ENCODE peak calls at places on chromosomes 7 and 10, in four cellular contexts. N is HepG2, M is K562, L is GM12878. S is an unnamed sample.

GRCh38 chr10:500876-501275 is 188.6 kb downstream of the DIP2C start:
- DNase-seq in N (no peak), M (no peak), L (no peak), S (no peak)

GRCh38 chr7:135299245-135299644 is 65.6 kb downstream of the STRA8 start:
- DNase-seq in M (no peak), N (no peak), L (no peak), S (no peak)

GRCh38 chr10:103855424-103855823 is at the start of gene SH3PXD2A:
- DNase-seq in N (peak; percentile 19), M (peak; percentile 15), L (no peak), S (peak; percentile 73)

GRCh38 chr7:2060701-2061100 is 172.0 kb downstream of the MAD1L1 start:
- DNase-seq in M (no peak), L (no peak), N (no peak), S (no peak)

GRCh38 chr10:76428541-76429330 is 997.3 kb downstream of the LRMDA start:
- DNase-seq in M (no peak), L (no peak), N (no peak), S (no peak)

GRCh38 chr7:15555385-15555859 is 6.4 kb downstream of the AGMO start:
- DNase-seq in L (no peak), M (no peak), N (peak; percentile 3), S (no peak)

GRCh38 chr7:49768835-49769234 is 4.6 kb upstream of the VWC2 start:
- DNase-seq in M (no peak), L (no peak), N (no peak), S (no peak)

GRCh38 chr10:90959826-90960225 is 38.9 kb upstream of the ANKRD1 start:
- DNase-seq in L (no peak), N (no peak), M (no peak), S (no peak)

GRCh38 chr7:16564023-16564380 is 37.4 kb downstream of the LRRC72 start:
- DNase-seq in N (no peak), M (no peak), L (no peak), S (no peak)

GRCh38 chr10:102241444-102242117 is at the start of gene PITX3:
- DNase-seq in M (peak; percentile 96), L (no peak), N (peak; percentile 89), S (peak; percentile 99)

GRCh38 chr10:102242118-102242485 is 790 bp upstream of the PITX3 start:
- DNase-seq in L (no peak), N (no peak), M (no peak), S (no peak)

GRCh38 chr10:102245101-102245931 is at the start of gene GBF1:
- DNase-seq in N (peak; percentile 100), M (peak; percentile 87), L (peak; percentile 100), S (peak; percentile 98)

GRCh38 chr10:102241037-102241443 is 272 bp downstream of the PITX3 start:
- DNase-seq in M (no peak), L (no peak), N (no peak), S (no peak)

GRCh38 chr10:102243304-102243703 is 2.0 kb upstream of the PITX3 start:
- DNase-seq in L (no peak), M (no peak), N (peak; percentile 35), S (no peak)
- TF ChIP-seq FOXK2 in L (no peak), M (no peak), N (no peak), S (no peak)

GRCh38 chr7:133560900-133561299 is 308.0 kb downstream of the EXOC4 start:
- DNase-seq in L (no peak), N (no peak), M (no peak), S (no peak)

GRCh38 chr7:133564484-133564883 is 311.6 kb downstream of the EXOC4 start:
- DNase-seq in M (no peak), L (no peak), N (no peak), S (no peak)

GRCh38 chr7:133563196-133563707 is 310.4 kb downstream of the EXOC4 start:
- DNase-seq in N (no peak), L (no peak), M (no peak), S (no peak)

GRCh38 chr7:133561361-133561760 is 308.5 kb downstream of the EXOC4 start:
- DNase-seq in M (no peak), L (no peak), N (no peak), S (no peak)

GRCh38 chr7:133562617-133563016 is 309.7 kb downstream of the EXOC4 start:
- DNase-seq in M (no peak), N (no peak), L (no peak), S (no peak)
- TF ChIP-seq BHLHE40 in M (no peak), N (no peak), L (no peak), S (no peak)

DNA sequence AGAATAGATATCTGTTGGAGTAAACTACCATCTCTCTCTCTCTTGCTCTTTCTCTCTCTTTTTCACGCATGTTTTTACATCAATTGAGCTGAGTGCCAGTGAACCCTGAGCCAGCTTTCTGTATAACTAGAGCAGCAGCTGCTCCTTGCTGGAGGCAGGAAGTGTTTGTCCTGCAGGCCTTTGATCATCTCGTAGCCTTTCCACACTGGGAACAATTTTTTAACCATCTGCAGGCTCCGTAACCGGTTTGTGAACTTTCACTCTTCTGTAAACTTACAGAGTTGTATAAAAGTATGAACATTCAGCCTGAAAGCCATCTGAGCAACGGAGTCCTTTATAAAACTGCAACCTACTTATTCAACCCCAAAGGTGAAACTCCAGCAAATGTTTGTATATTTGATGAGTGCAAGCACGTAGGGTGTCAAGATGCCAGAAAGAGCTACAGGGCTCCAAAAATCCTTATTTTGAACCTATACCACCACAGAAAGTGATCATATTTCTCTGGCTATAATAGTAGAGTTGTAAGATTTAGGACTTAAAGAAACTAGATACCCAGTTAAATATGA is 162.8 kb upstream of the NFE2L3 start:
- DNase-seq in N (peak; percentile 32), M (no peak), L (no peak), S (no peak)
- TF ChIP-seq FOXK2 in N (no peak), M (no peak), L (no peak), S (no peak)

DNA sequence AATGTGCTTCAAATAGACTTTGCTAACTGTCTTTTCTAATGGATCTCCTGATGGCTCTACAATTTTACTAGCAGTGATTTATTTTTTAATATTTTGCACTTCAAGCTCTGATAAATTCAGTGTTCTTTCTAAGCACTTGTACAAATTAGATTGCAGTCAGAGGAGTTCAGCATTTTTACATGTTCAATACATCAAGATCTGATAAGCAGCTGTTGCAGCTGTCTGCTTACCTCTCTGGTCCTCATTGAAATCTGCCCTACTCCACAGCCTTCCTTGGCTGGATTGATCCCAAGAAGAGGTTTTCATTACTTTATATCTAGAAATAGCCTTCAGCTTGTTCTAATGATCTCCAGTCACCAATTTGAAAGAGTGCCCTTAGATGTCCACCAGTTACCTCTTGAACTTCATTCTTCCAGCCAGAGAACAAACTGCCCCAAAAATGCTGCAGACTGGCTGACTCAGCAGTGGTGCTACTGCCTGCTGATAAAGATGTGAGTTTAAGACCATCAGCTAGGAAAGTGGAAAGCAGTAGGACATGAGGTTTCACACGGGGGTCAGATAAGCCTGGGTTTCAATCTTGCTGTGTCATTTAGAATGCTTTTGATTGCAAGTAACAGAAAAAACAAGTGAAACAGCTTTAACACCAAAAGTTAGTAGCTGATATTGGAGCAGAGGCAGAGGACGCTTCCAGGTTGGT is 350.9 kb upstream of the NPVF start:
- DNase-seq in L (no peak), M (no peak), N (no peak), S (no peak)
- TF ChIP-seq BHLHE40 in L (no peak), M (no peak), N (no peak), S (no peak)

GRCh38 chr7:105689093-105689819 is 108.0 kb upstream of the EFCAB10 start:
- DNase-seq in N (no peak), L (no peak), M (no peak), S (no peak)
- TF ChIP-seq FOXK2 in N (no peak), L (no peak), M (no peak), S (no peak)

GRCh38 chr10:68800196-68800595 is 27.1 kb upstream of the STOX1 start:
- DNase-seq in N (no peak), M (no peak), L (no peak), S (no peak)

GRCh38 chr10:68804692-68805091 is 22.6 kb upstream of the STOX1 start:
- DNase-seq in N (no peak), L (no peak), M (no peak), S (no peak)
- TF ChIP-seq BHLHE40 in N (no peak), L (no peak), M (no peak), S (no peak)

DNA sequence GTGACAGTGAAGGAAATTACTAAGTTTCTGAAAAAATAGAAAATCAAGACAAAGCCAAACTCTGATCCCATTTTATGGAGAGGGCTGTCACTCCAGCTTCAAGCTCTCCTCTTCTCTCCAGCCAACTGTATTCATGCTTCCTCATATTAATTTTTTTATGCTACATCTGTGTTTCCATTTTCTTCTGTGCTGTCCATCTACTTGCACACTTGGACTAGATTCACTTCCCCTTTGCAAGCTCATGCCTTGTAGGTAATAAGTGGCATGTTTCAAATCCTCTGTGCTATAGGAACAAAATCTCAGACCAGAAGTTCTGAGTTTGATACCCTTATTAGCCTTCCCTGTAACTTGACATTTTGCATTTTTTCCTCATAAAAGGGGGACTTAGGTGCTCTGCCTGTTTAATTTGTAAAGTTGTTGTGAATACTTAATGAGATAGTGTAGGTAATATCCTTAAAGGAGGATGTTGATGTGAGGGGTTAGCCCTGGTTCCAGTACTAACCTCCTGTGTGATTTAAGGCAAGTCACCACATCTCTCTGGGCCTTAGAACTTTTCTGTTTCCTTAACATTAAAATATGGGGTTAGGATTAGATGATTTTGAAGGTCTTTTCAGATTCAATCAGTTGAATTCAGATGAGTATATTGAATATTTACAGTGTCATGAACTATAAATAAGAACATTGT is 358.8 kb downstream of the BBS9 start:
- DNase-seq in M (no peak), L (no peak), N (no peak), S (no peak)
- TF ChIP-seq FOXK2 in M (no peak), L (no peak), N (no peak), S (no peak)

GRCh38 chr10:19012111-19012510 is 36.5 kb upstream of the MALRD1 start:
- DNase-seq in M (no peak), N (no peak), L (no peak), S (no peak)

GRCh38 chr10:19017491-19017890 is 31.1 kb upstream of the MALRD1 start:
- DNase-seq in N (no peak), L (no peak), M (no peak), S (no peak)

DNA sequence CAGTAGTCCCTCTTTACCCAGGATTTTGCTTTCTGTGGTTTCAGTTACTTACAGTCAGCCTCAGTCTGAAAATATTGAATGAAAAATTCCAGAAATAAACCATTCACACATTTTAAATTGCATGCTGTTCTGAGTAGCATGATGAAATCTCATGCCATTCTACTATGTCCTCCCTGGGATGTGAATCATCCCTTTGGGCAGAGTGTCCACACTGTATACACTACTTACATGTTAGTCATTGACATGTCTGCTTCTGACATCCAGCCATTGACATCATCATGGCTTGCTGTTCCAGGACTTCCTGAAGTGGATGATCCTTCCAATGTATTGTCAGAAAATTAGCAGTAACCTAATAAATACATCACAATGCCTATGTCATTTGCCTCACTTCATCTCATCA is 34.6 kb upstream of the MALRD1 start:
- DNase-seq in N (no peak), M (no peak), L (no peak), S (no peak)
- TF ChIP-seq BHLHE40 in N (no peak), M (no peak), L (no peak), S (no peak)

DNA sequence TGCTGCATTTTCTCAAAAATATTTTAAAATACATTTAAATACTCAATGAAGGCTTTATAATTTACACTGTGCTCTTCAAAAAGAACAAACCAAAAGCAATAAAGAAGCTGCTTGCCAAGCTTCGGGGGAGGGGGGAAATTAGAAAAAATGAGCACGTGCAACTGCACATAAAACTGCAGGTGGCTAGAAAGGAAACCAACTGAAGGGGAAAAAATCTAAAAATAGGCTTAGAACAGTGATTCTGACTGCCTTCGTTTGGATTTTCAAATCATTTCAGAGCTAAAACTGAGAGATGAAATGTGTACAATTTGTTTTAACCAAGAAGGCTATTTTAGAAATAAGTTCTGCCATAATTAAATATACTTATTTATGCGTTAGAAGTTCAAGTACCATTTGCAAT is 61.4 kb downstream of the ABI1 start:
- DNase-seq in L (peak; percentile 60), N (no peak), M (no peak), S (no peak)
- TF ChIP-seq FOXK2 in L (no peak), N (no peak), M (no peak), S (no peak)

S was measured in HEK293T.